ENCODE peak calls at places on chromosomes 1 and 21, in nine cellular contexts. S, A, Q, K, M, U, B, F and R are unnamed samples.

GRCh38 chr1:205351984-205352713 is 4.6 kb downstream of the KLHDC8A start:
- DNase-seq in S (no peak), A (peak), Q (no peak), K (no peak), M (no peak), U (no peak), B (no peak), F (no peak), R (no peak)

GRCh38 chr21:36207577-36208320 is 51.1 kb downstream of the DOP1B start:
- DNase-seq in S (no peak), A (no peak), Q (no peak), K (peak), M (no peak), U (no peak), B (no peak), F (no peak), R (no peak)

GRCh38 chr1:119001181-119002018 is 13.3 kb upstream of the TBX15 start:
- DNase-seq in S (no peak), A (no peak), Q (peak), K (peak), M (no peak), U (no peak), B (no peak), F (no peak), R (no peak)

GRCh38 chr1:27000817-27001460 is 7.4 kb downstream of the TRNP1 start:
- DNase-seq in S (no peak), A (peak), Q (peak), K (no peak), M (no peak), U (no peak), B (no peak), F (no peak), R (no peak)

GRCh38 chr1:24793762-24794161 is 48.5 kb downstream of the CLIC4 start:
- DNase-seq in S (no peak), A (peak), Q (no peak), K (no peak), M (peak), U (no peak), B (no peak), F (no peak), R (no peak)

GRCh38 chr21:45516671-45517151 is 25.5 kb downstream of the SLC19A1 start:
- DNase-seq in S (peak), A (no peak), Q (peak), K (no peak), M (no peak), U (no peak), B (no peak), F (no peak), R (no peak)

GRCh38 chr1:236677641-236678235 is 8.6 kb upstream of the ACTN2 start:
- DNase-seq in S (no peak), A (no peak), Q (no peak), K (no peak), M (no peak), U (no peak), B (no peak), F (no peak), R (no peak)

GRCh38 chr1:46425740-46426139 is 31.6 kb downstream of the FAAH start:
- DNase-seq in S (no peak), A (no peak), Q (no peak), K (no peak), M (no peak), U (no peak), B (no peak), F (no peak), R (no peak)

GRCh38 chr1:12368646-12369045 is 138.8 kb downstream of the VPS13D start:
- DNase-seq in S (no peak), A (no peak), Q (no peak), K (no peak), M (no peak), U (no peak), B (no peak), F (no peak), R (peak)

GRCh38 chr1:214031267-214031650 is 43.5 kb downstream of the PROX1 start:
- DNase-seq in S (no peak), A (no peak), Q (no peak), K (no peak), M (no peak), U (no peak), B (no peak), F (no peak), R (no peak)

GRCh38 chr1:150474869-150475268 is 12.3 kb upstream of the TARS2 start:
- DNase-seq in S (no peak), A (no peak), Q (no peak), K (no peak), M (no peak), U (no peak), B (no peak), F (no peak), R (no peak)

GRCh38 chr1:109904105-109904817 is 6.4 kb upstream of the CSF1 start:
- DNase-seq in S (no peak), A (no peak), Q (no peak), K (no peak), M (no peak), U (no peak), B (no peak), F (no peak), R (no peak)

GRCh38 chr1:109786531-109787021 is 22.9 kb upstream of the EPS8L3 start:
- DNase-seq in S (no peak), A (no peak), Q (peak), K (peak), M (no peak), U (no peak), B (no peak), F (no peak), R (no peak)

DNA sequence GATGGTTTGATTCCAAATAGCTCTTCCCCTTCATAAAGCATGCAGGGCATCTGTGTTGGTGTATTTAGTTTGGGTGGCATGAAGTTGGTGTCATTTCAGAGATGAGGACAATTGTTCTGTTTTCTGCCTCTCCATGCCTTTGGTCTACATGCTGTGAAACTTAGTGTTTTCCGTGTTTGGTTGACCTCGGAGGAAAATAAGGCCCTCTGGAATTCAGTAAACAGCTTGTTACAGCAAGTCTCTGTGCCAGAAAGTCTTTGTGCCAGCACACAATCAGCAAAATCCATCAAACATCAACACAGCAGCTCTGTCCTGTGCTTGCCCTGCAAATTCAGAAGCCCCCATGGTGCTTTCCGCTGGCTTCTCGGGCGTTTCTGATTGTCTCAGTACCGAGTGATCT is 9.5 kb downstream of the PARK7 start:
- DNase-seq in S (no peak), A (no peak), Q (no peak), K (no peak), M (no peak), U (no peak), B (no peak), F (no peak), R (peak)
- H3K4me3 ChIP-seq in S (no peak), A (no peak), Q (no peak), K (no peak), M (no peak), U (no peak), B (no peak), F (no peak), R (peak)

GRCh38 chr21:34524671-34525601 is 12.9 kb upstream of the KCNE1 start:
- DNase-seq in S (peak), A (no peak), Q (no peak), K (no peak), M (no peak), U (no peak), B (no peak), F (no peak), R (no peak)

GRCh38 chr21:34530264-34530663 is 18.3 kb upstream of the KCNE1 start:
- DNase-seq in S (no peak), A (peak), Q (no peak), K (no peak), M (no peak), U (no peak), B (no peak), F (no peak), R (no peak)

GRCh38 chr21:34528131-34528561 is 16.1 kb upstream of the KCNE1 start:
- DNase-seq in S (no peak), A (peak), Q (no peak), K (no peak), M (no peak), U (no peak), B (no peak), F (no peak), R (no peak)

GRCh38 chr21:34526236-34526617 is 14.2 kb upstream of the KCNE1 start:
- DNase-seq in S (no peak), A (no peak), Q (no peak), K (no peak), M (no peak), U (no peak), B (no peak), F (no peak), R (no peak)

DNA sequence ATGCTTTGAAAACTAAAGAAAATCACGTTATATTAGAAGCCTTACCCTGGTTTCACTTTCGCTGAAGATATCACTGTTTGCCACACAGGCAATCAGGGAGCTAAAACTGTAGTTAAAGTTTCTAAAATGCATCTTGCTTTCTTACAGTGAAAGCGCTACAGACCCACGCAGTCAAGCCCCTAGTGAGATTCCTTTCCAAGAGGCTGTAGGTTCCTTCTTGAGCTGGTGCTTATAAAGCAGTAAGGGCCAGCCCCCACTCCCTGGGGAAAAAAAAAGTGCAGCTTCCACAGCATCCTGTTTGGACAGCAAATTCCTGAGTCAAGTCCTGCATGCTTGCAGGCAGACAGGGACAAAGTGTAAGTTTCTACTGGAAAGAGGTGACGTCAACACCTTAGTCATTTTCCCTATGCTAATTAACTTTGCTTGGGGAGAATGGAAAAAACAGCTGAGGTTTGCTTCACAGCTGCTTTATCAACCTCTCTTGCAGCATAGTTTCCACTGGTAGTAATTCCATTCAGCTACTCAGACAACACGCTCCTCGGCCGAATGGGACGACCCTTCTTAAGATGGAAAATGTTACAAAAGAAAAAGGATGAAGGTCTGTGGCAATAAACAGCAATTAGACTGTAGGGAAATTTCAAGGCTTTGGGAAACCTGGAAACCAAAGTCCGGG is 14.7 kb upstream of the KCNE1 start:
- DNase-seq in S (peak), A (peak), Q (peak), K (peak), M (peak), U (peak), B (no peak), F (peak), R (peak)
- H3K4me3 ChIP-seq in S (peak), A (peak), Q (peak), K (peak), M (peak), U (peak), B (no peak), F (peak), R (peak)

DNA sequence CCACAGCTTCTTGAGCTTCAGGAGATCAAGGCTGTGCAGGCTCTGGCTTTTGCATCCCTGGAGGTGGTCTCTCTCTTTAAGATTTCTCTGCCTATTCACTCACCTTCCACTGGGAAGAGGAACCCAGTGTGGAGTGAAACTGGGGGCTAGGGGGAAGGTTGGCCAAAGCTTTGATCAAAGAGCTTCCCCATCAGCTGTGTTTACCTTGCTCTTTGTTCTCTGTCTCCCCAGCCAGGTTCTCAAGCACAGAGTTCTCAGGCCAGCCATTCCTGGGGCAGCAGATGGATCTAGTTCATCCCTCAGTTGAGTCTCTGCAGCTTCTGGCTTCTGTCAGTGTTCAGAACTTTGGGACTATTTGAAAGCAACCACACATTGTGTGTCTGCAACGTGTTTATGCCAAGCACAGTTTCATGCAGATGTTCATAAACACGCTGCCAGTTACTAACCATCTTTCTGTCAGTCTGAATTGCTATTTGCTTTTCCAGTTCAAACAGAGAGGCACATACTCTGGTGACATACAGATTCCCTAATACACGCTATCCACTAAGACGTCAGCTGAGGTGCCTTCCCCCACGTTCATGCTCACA is 17.2 kb upstream of the MRPS14 start:
- DNase-seq in S (no peak), A (no peak), Q (no peak), K (no peak), M (no peak), U (no peak), B (no peak), F (no peak), R (no peak)
- H3K4me3 ChIP-seq in S (no peak), A (no peak), Q (no peak), K (no peak), M (no peak), U (no peak), B (no peak), F (no peak), R (no peak)

GRCh38 chr1:161731241-161731640 is 9.9 kb downstream of the FCRLB start:
- DNase-seq in S (no peak), A (no peak), Q (no peak), K (no peak), M (no peak), U (no peak), B (no peak), F (no peak), R (no peak)
- H3K4me3 ChIP-seq in S (no peak), A (no peak), Q (no peak), K (no peak), M (no peak), U (no peak), B (no peak), F (no peak), R (no peak)

GRCh38 chr1:31891280-31891679 is 46.9 kb downstream of the PTP4A2 start:
- DNase-seq in S (no peak), A (no peak), Q (no peak), K (no peak), M (no peak), U (no peak), B (no peak), F (no peak), R (no peak)
- H3K4me3 ChIP-seq in S (no peak), A (no peak), Q (no peak), K (no peak), M (no peak), U (no peak), B (no peak), F (no peak), R (no peak)

GRCh38 chr1:10211805-10212405 is 1.5 kb downstream of the KIF1B start:
- DNase-seq in S (peak), A (no peak), Q (no peak), K (no peak), M (no peak), U (no peak), B (no peak), F (no peak), R (no peak)

GRCh38 chr1:10213186-10213585 is 2.8 kb downstream of the KIF1B start:
- DNase-seq in S (no peak), A (no peak), Q (no peak), K (no peak), M (no peak), U (no peak), B (no peak), F (no peak), R (no peak)

GRCh38 chr1:10209905-10210810 is at the start of gene KIF1B:
- DNase-seq in S (peak), A (peak), Q (peak), K (peak), M (peak), U (peak), B (peak), F (peak), R (peak)

GRCh38 chr1:10210841-10211804 is 753 bp downstream of the KIF1B start:
- DNase-seq in S (peak), A (peak), Q (peak), K (peak), M (peak), U (peak), B (no peak), F (peak), R (peak)

DNA sequence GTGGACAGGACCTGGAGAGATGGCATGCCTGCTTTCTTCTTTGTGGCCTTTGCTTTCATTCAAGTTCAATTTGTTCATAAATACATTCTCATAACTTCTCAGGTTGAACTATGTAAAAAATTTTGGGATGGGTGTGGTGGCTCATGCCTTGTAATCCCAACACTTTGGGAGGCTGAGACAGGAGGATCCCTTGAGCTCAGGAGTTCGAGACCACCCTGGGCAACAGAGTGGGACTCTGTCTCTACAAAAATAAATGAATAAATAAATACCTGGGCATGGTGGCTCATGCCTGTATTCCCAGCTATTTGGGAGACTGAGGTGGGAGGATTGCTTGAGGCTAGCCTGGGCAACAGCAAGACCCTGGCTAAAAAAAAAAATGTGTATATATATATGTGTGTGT is 2.1 kb downstream of the KIF1B start:
- DNase-seq in S (no peak), A (no peak), Q (no peak), K (no peak), M (no peak), U (no peak), B (no peak), F (no peak), R (no peak)
- H3K4me3 ChIP-seq in S (no peak), A (peak), Q (peak), K (peak), M (peak), U (no peak), B (no peak), F (peak), R (peak)

GRCh38 chr1:2248854-2249558 is 20.9 kb downstream of the SKI start:
- DNase-seq in S (no peak), A (no peak), Q (no peak), K (no peak), M (no peak), U (no peak), B (no peak), F (no peak), R (no peak)
- H3K4me3 ChIP-seq in S (no peak), A (no peak), Q (no peak), K (no peak), M (no peak), U (no peak), B (no peak), F (no peak), R (peak)

GRCh38 chr1:95584315-95584714 is 350.3 kb downstream of the RWDD3 start:
- DNase-seq in S (no peak), A (no peak), Q (no peak), K (no peak), M (no peak), U (no peak), B (no peak), F (no peak), R (no peak)

GRCh38 chr1:95582746-95583145 is 348.7 kb downstream of the RWDD3 start:
- DNase-seq in S (no peak), A (no peak), Q (no peak), K (no peak), M (no peak), U (no peak), B (no peak), F (no peak), R (no peak)

GRCh38 chr1:95578462-95578861 is 344.5 kb downstream of the RWDD3 start:
- DNase-seq in S (no peak), A (no peak), Q (no peak), K (no peak), M (no peak), U (no peak), B (no peak), F (no peak), R (no peak)

GRCh38 chr1:95582191-95582590 is 348.2 kb downstream of the RWDD3 start:
- DNase-seq in S (no peak), A (no peak), Q (no peak), K (no peak), M (no peak), U (no peak), B (no peak), F (no peak), R (no peak)

GRCh38 chr1:95583811-95584210 is 349.8 kb downstream of the RWDD3 start:
- DNase-seq in S (no peak), A (no peak), Q (no peak), K (no peak), M (no peak), U (no peak), B (no peak), F (no peak), R (no peak)
- H3K4me3 ChIP-seq in S (no peak), A (no peak), Q (no peak), K (no peak), M (no peak), U (no peak), B (no peak), F (no peak), R (no peak)